ENCODE peak calls at places on chromosome 21, in four cellular contexts. M is EL, G is fibroblast of mammary gland, R is Ammon's horn. D is an unnamed sample.

GRCh38 chr21:44065428-44065827 is 41.8 kb upstream of the PWP2 start:
- DNase-seq in G (peak; percentile 65), R (no peak), M (peak; percentile 12), D (peak; percentile 85)

GRCh38 chr21:42617476-42617875 is 35.9 kb upstream of the PDE9A start:
- DNase-seq in R (no peak), M (no peak), G (no peak), D (no peak)

GRCh38 chr21:33949516-33950424 is 34.2 kb upstream of the ATP5PO start:
- DNase-seq in R (no peak), G (no peak), M (no peak), D (no peak)

GRCh38 chr21:38898422-38899098 is 92.8 kb downstream of the ETS2 start:
- DNase-seq in M (no peak), G (no peak), R (no peak), D (no peak)

GRCh38 chr21:33522950-33523349 is 19.0 kb downstream of the GART start:
- DNase-seq in R (no peak), G (no peak), M (no peak), D (no peak)

GRCh38 chr21:46000182-46000730 is 18.7 kb downstream of the COL6A1 start:
- DNase-seq in R (no peak), G (no peak), M (no peak), D (no peak)

GRCh38 chr21:33739701-33740100 is 97.4 kb downstream of the ITSN1 start:
- DNase-seq in M (no peak), R (no peak), G (no peak), D (no peak)

GRCh38 chr21:39175665-39176064 is 7.6 kb downstream of the PSMG1 start:
- DNase-seq in R (no peak), G (no peak), M (no peak), D (no peak)

GRCh38 chr21:46438241-46438640 is 20.4 kb upstream of the DIP2A start:
- DNase-seq in R (no peak), G (no peak), M (no peak), D (no peak)

GRCh38 chr21:31201548-31201947 is 142.5 kb downstream of the TIAM1 start:
- DNase-seq in G (peak; percentile 93), M (no peak), R (peak; percentile 54), D (peak; percentile 52)

GRCh38 chr21:44792653-44793052 is 9.0 kb downstream of the UBE2G2 start:
- DNase-seq in G (peak; percentile 11), M (no peak), R (no peak), D (no peak)

GRCh38 chr21:40847956-40848355 is 998 bp upstream of the DSCAM start:
- DNase-seq in M (no peak), R (peak; percentile 41), G (no peak), D (no peak)

GRCh38 chr21:32392880-32393676 is at the start of gene URB1:
- DNase-seq in M (peak; percentile 84), G (peak; percentile 71), R (peak; percentile 95), D (peak; percentile 80)

GRCh38 chr21:41662761-41663160 is 104.1 kb downstream of the RIPK4 start:
- DNase-seq in R (no peak), M (no peak), G (no peak), D (no peak)

GRCh38 chr21:26554365-26554764 is 18.7 kb downstream of the CYYR1 start:
- DNase-seq in G (no peak), R (no peak), M (no peak), D (no peak)

D was measured in iris pigment epithelial cell.